ENCODE peak calls at places on chromosomes 4 and X, in six cellular contexts. Q, W, D, T, Y and I are unnamed samples.
A peak's percentile ranks its signal among the peaks of the same experiment; 100 is the strongest.

GRCh38 chrX:132965461-132965860 is 7.0 kb upstream of the HS6ST2 start:
- DNase-seq in Q (no peak), W (no peak), D (no peak), T (no peak), Y (no peak), I (no peak)

GRCh38 chrX:53239474-53239873 is 14.5 kb upstream of the KDM5C start:
- DNase-seq in Q (peak; percentile 29), W (no peak), D (no peak), T (peak; percentile 44), Y (no peak), I (no peak)

GRCh38 chrX:38961936-38962335 is 160.7 kb downstream of the MID1IP1 start:
- DNase-seq in Q (no peak), W (no peak), D (no peak), T (no peak), Y (no peak), I (no peak)

GRCh38 chr4:111693754-111694153 is 451.5 kb upstream of the FAM241A start:
- DNase-seq in Q (no peak), W (no peak), D (no peak), T (no peak), Y (no peak), I (no peak)

GRCh38 chrX:131288738-131289511 is at the start of gene IGSF1:
- DNase-seq in Q (no peak), W (peak; percentile 45), D (peak; percentile 75), T (no peak), Y (no peak), I (peak; percentile 4)

GRCh38 chrX:76987381-76987780 is 459.8 kb upstream of the FGF16 start:
- DNase-seq in Q (peak; percentile 28), W (no peak), D (no peak), T (no peak), Y (no peak), I (no peak)

GRCh38 chr4:138609943-138610350 is 367.8 kb upstream of the SLC7A11 start:
- DNase-seq in Q (peak; percentile 39), W (no peak), D (peak; percentile 62), T (peak; percentile 12), Y (no peak), I (peak; percentile 84)

GRCh38 chr4:153223935-153224334 is 19.7 kb downstream of the TRIM2 start:
- DNase-seq in Q (peak; percentile 63), W (no peak), D (peak; percentile 44), T (no peak), Y (no peak), I (no peak)

GRCh38 chr4:168488800-168489404 is 8.0 kb upstream of the PALLD start:
- DNase-seq in Q (no peak), W (no peak), D (no peak), T (no peak), Y (no peak), I (no peak)

GRCh38 chrX:78540171-78540570 is 119.0 kb downstream of the RTL3 start:
- DNase-seq in Q (no peak), W (no peak), D (no peak), T (no peak), Y (no peak), I (no peak)

GRCh38 chr4:85617202-85617601 is 142.3 kb downstream of the ARHGAP24 start:
- DNase-seq in Q (no peak), W (no peak), D (no peak), T (no peak), Y (no peak), I (no peak)

GRCh38 chr4:71221510-71222466 is 117.0 kb upstream of the SLC4A4 start:
- DNase-seq in Q (peak; percentile 25), W (no peak), D (no peak), T (no peak), Y (no peak), I (no peak)

GRCh38 chr4:1511441-1512041 is 105.3 kb upstream of the NKX1-1 start:
- DNase-seq in Q (peak; percentile 20), W (no peak), D (peak; percentile 67), T (no peak), Y (peak; percentile 67), I (peak; percentile 49)

GRCh38 chrX:132022115-132022862 is 813 bp upstream of the STK26 start:
- DNase-seq in Q (peak; percentile 44), W (no peak), D (peak; percentile 10), T (no peak), Y (no peak), I (no peak)

GRCh38 chr4:1945492-1945891 is 63.3 kb downstream of the NELFA start:
- DNase-seq in Q (no peak), W (no peak), D (no peak), T (no peak), Y (no peak), I (no peak)

GRCh38 chr4:36841583-36842326 is 402.8 kb upstream of the NWD2 start:
- DNase-seq in Q (peak; percentile 2), W (no peak), D (no peak), T (peak; percentile 6), Y (no peak), I (no peak)

GRCh38 chr4:141155586-141155985 is 22.3 kb upstream of the RNF150 start:
- DNase-seq in Q (no peak), W (no peak), D (no peak), T (no peak), Y (no peak), I (no peak)

GRCh38 chr4:141153751-141154510 is 20.7 kb upstream of the RNF150 start:
- DNase-seq in Q (no peak), W (no peak), D (peak; percentile 49), T (no peak), Y (no peak), I (no peak)

GRCh38 chr4:141154725-141155124 is 21.5 kb upstream of the RNF150 start:
- DNase-seq in Q (no peak), W (no peak), D (no peak), T (no peak), Y (no peak), I (no peak)

DNA sequence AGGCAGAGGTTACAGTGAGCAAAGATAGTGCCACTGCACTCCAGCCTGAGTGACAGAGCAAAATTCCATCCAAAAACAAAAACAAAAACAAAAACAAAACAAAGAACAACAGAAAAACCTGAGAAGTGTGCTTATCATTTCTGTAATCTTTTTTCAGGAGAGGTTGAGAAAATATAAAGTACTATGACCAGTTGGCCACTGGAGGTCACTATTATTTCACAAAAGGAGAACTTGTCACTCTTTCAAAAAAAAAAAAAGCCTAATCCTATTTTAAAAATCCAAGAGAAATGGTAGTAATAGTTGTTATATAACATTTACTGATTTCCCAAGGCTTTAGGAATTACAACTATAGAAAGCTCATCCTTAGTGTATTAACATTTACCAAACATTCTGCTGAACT is 24.9 kb upstream of the RNF150 start:
- DNase-seq in Q (peak; percentile 51), W (no peak), D (peak; percentile 66), T (peak; percentile 29), Y (no peak), I (no peak)
- TF ChIP-seq CTCF in Q (peak; percentile 77), W (peak; percentile 45), D (peak; percentile 33), T (peak; percentile 14), Y (peak; percentile 65), I (peak; percentile 19)

GRCh38 chrX:7711167-7711566 is 131.8 kb upstream of the VCX start:
- DNase-seq in Q (no peak), W (no peak), D (no peak), T (no peak), Y (no peak), I (no peak)

GRCh38 chrX:7709845-7710244 is 133.1 kb upstream of the VCX start:
- DNase-seq in Q (no peak), W (no peak), D (no peak), T (no peak), Y (no peak), I (no peak)

DNA sequence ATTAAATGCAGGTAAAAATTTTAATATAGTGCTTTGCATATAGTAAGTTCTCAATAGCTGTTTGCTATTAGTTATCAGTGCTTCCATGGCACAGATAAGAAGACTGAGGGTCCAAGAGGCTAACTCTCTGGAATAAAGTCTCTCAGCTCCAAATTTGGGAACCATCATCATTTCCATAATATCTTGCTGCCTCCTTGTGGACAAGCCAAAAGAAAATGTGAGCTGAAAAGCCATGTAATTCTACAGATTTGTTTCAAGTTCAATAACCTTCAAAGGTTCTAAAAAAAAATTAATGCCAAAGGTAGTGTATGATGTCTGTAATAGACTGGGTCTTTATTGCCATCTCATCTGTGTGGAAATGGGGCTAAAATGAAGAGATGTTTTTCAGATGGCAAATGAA is 136.9 kb upstream of the VCX start:
- DNase-seq in Q (peak; percentile 5), W (no peak), D (peak; percentile 0), T (no peak), Y (no peak), I (no peak)
- TF ChIP-seq CTCF in Q (peak; percentile 47), W (no peak), D (no peak), T (no peak), Y (peak; percentile 32), I (peak; percentile 7)

DNA sequence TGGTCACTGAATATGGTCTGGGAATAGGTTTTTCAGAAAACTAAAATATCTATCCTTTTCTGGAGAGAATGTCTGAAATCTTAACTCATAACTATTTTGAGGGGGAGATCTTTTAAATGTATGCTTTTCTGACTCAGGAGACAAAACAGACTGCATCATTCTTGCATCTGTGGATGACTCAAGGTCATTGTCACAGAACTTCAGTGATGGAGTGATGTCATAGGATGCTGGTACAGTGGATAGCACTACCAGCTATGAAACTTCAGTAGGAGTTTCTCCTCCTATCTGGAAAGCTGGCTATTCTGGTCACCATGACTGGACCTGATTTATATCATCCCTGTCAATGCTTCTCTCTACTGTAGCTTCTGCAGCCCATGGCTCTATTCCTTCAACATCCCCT is 50.3 kb downstream of the PARM1 start:
- DNase-seq in Q (no peak), W (no peak), D (no peak), T (no peak), Y (no peak), I (no peak)
- TF ChIP-seq CTCF in Q (no peak), W (no peak), D (no peak), T (no peak), Y (no peak), I (no peak)

GRCh38 chr4:156118821-156119220 is 165.2 kb upstream of the CTSO start:
- DNase-seq in Q (no peak), W (no peak), D (no peak), T (no peak), Y (no peak), I (no peak)

GRCh38 chr4:156109943-156110925 is 156.6 kb upstream of the CTSO start:
- DNase-seq in Q (no peak), W (no peak), D (no peak), T (no peak), Y (no peak), I (no peak)

GRCh38 chr4:156111706-156112105 is 158.0 kb upstream of the CTSO start:
- DNase-seq in Q (no peak), W (no peak), D (no peak), T (no peak), Y (no peak), I (no peak)

DNA sequence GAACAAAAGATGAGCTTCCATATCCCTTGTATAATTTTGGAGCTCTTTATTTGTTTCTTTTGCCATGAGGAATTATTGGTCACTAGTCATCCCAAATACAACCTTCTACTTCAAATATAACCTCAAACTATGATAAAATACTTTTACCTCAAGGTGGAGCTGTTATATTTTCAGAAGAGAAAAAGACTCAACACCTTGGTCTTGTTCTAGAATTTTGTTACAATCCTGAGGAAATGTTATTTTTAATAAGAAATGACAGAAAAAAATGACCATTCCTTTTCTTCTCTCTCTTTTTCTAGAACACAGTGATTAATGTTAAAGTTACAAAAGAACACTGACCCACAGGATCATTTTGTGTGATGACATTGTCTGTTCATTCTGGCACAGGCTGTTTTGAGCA is 159.5 kb upstream of the CTSO start:
- DNase-seq in Q (peak; percentile 36), W (no peak), D (no peak), T (no peak), Y (no peak), I (no peak)
- TF ChIP-seq CTCF in Q (peak; percentile 59), W (no peak), D (no peak), T (no peak), Y (peak; percentile 25), I (no peak)